ENCODE peak calls at places on chromosomes 1 and 21, in four cellular contexts. X is SJSA1, P is esophagus squamous epithelium, Y is PC-9. I is an unnamed sample. For H3K4me1, the result is how much of the 10 kb centered on the place peaks cover.

GRCh38 chr1:87937774-87938173 is 609.1 kb downstream of the LMO4 start:
- DNase-seq in X (no peak), P (no peak), Y (no peak), I (no peak)

GRCh38 chr1:14849038-14849437 is 250.6 kb downstream of the KAZN start:
- DNase-seq in X (no peak), P (no peak), Y (no peak), I (no peak)

GRCh38 chr21:17462276-17462981 is 50.4 kb upstream of the CXADR start:
- DNase-seq in X (no peak), P (no peak), Y (no peak), I (no peak)

GRCh38 chr21:36310016-36310415 is 10.0 kb upstream of the MORC3 start:
- DNase-seq in X (no peak), P (no peak), Y (no peak), I (no peak)

GRCh38 chr1:191888996-191889622 is 269.2 kb upstream of the RGS18 start:
- DNase-seq in X (no peak), P (no peak), Y (no peak), I (no peak)

GRCh38 chr21:38438476-38438893 is 59.8 kb downstream of the ERG start:
- DNase-seq in X (peak), P (no peak), Y (peak), I (no peak)

GRCh38 chr1:209808059-209808494 is 2.1 kb upstream of the IRF6 start:
- DNase-seq in X (peak), P (no peak), Y (peak), I (no peak)

GRCh38 chr1:157803851-157804250 is 16.1 kb downstream of the FCRL1 start:
- DNase-seq in X (no peak), P (no peak), Y (no peak), I (no peak)

GRCh38 chr1:178126790-178127189 is 32.9 kb downstream of the RASAL2 start:
- DNase-seq in X (peak), P (no peak), Y (peak), I (no peak)

GRCh38 chr1:202283379-202283844 is 58.3 kb downstream of the UBE2T start:
- DNase-seq in X (peak), P (no peak), Y (peak), I (no peak)

GRCh38 chr1:215059947-215060346 is 22.6 kb upstream of the KCNK2 start:
- DNase-seq in X (no peak), P (no peak), Y (no peak), I (no peak)

GRCh38 chr1:156346636-156347035 is 8.3 kb downstream of the TSACC start:
- DNase-seq in X (no peak), P (no peak), Y (no peak), I (no peak)

GRCh38 chr1:238409191-238409846 is 518.6 kb upstream of the ZP4 start:
- DNase-seq in X (peak), P (no peak), Y (no peak), I (no peak)

GRCh38 chr1:22285545-22286396 is 142.9 kb upstream of the WNT4 start:
- DNase-seq in X (no peak), P (no peak), Y (no peak), I (no peak)

GRCh38 chr1:95013948-95014574 is 58.7 kb downstream of the ALG14 start:
- DNase-seq in X (no peak), P (no peak), Y (no peak), I (no peak)

GRCh38 chr1:170402451-170403311 is 129.3 kb upstream of the GORAB start:
- DNase-seq in X (no peak), P (no peak), Y (no peak), I (no peak)

GRCh38 chr21:17988038-17988437 is 168.9 kb upstream of the C21orf91 start:
- DNase-seq in X (no peak), P (no peak), Y (no peak), I (no peak)

GRCh38 chr1:200610846-200611245 is 9.7 kb downstream of the KIF14 start:
- DNase-seq in X (no peak), P (no peak), Y (no peak), I (no peak)

GRCh38 chr21:19607983-19608668 is 1204.5 kb upstream of the TMPRSS15 start:
- DNase-seq in X (no peak), P (no peak), Y (no peak), I (no peak)

GRCh38 chr1:190754769-190755168 is 277.1 kb upstream of the BRINP3 start:
- DNase-seq in X (no peak), P (no peak), Y (no peak), I (no peak)

GRCh38 chr1:234725177-234726132 is 115.5 kb upstream of the IRF2BP2 start:
- DNase-seq in X (peak), P (no peak), Y (peak), I (no peak)

GRCh38 chr1:10530281-10530740 is 55.6 kb downstream of the PEX14 start:
- DNase-seq in X (peak), P (no peak), Y (peak), I (no peak)

GRCh38 chr1:31799196-31799894 is 16.5 kb downstream of the SPOCD1 start:
- DNase-seq in X (no peak), P (no peak), Y (no peak), I (no peak)

GRCh38 chr1:235004840-235005391 is 123.7 kb downstream of the TOMM20 start:
- DNase-seq in X (no peak), P (no peak), Y (no peak), I (no peak)

GRCh38 chr1:152533327-152533938 is 19.2 kb downstream of the CRCT1 start:
- DNase-seq in X (peak), P (no peak), Y (peak), I (no peak)

GRCh38 chr1:55423376-55423775 is 208.2 kb upstream of the USP24 start:
- DNase-seq in X (no peak), P (no peak), Y (no peak), I (no peak)

GRCh38 chr1:43448955-43449707 is 4.6 kb downstream of the HYI start:
- DNase-seq in X (no peak), P (no peak), Y (no peak), I (no peak)

GRCh38 chr1:41158147-41158875 is 83.8 kb downstream of the SCMH1 start:
- DNase-seq in X (no peak), P (no peak), Y (no peak), I (no peak)

GRCh38 chr1:46393510-46393909 is 607 bp upstream of the FAAH start:
- DNase-seq in X (no peak), P (no peak), Y (no peak), I (no peak)

GRCh38 chr1:109444376-109444775 is 18.1 kb upstream of the PSMA5 start:
- DNase-seq in X (no peak), P (no peak), Y (no peak), I (no peak)

GRCh38 chr21:37075214-37075770 is 2.2 kb downstream of the TTC3 start:
- DNase-seq in X (no peak), P (no peak), Y (no peak), I (no peak)

GRCh38 chr1:184158911-184159701 is 107.6 kb downstream of the TSEN15 start:
- DNase-seq in X (no peak), P (no peak), Y (no peak), I (no peak)

GRCh38 chr1:226886142-226886901 is 15.9 kb downstream of the PSEN2 start:
- DNase-seq in X (no peak), P (no peak), Y (no peak), I (no peak)

GRCh38 chr1:226887006-226887405 is 16.6 kb downstream of the PSEN2 start:
- DNase-seq in X (no peak), P (no peak), Y (no peak), I (no peak)

GRCh38 chr1:226883630-226884029 is 13.2 kb downstream of the PSEN2 start:
- DNase-seq in X (no peak), P (no peak), Y (no peak), I (no peak)

GRCh38 chr1:226884116-226884515 is 13.7 kb downstream of the PSEN2 start:
- DNase-seq in X (no peak), P (no peak), Y (no peak), I (no peak)

GRCh38 chr1:226884966-226885820 is 14.8 kb downstream of the PSEN2 start:
- DNase-seq in X (no peak), P (no peak), Y (no peak), I (no peak)
- H3K4me1 ChIP-seq in X (under half), P (under half), Y (under half), I (under half)

GRCh38 chr1:26531651-26532131 is 2.1 kb downstream of the RPS6KA1 start:
- DNase-seq in X (no peak), P (no peak), Y (peak), I (no peak)
- H3K4me3 ChIP-seq in X (no peak), P (peak), Y (peak), I (no peak)

GRCh38 chr1:6585841-6586240 is 6.0 kb downstream of the ZBTB48 start:
- DNase-seq in X (no peak), P (no peak), Y (no peak), I (no peak)
- H3K4me1 ChIP-seq in X (under half), P (under half), Y (under half), I (half or more)

GRCh38 chr1:37998913-37999433 is 6.3 kb downstream of the FHL3 start:
- DNase-seq in X (no peak), P (no peak), Y (no peak), I (no peak)
- H3K4me3 ChIP-seq in X (no peak), P (no peak), Y (no peak), I (peak)

GRCh38 chr1:155295183-155295941 is 5.9 kb downstream of the PKLR start:
- DNase-seq in X (no peak), P (no peak), Y (no peak), I (no peak)

GRCh38 chr1:155295942-155296267 is 5.3 kb downstream of the PKLR start:
- DNase-seq in X (no peak), P (no peak), Y (no peak), I (no peak)

GRCh38 chr1:155294520-155295182 is 6.6 kb downstream of the PKLR start:
- DNase-seq in X (no peak), P (no peak), Y (no peak), I (no peak)

GRCh38 chr1:155296660-155297059 is 4.6 kb downstream of the PKLR start:
- DNase-seq in X (no peak), P (no peak), Y (no peak), I (no peak)

GRCh38 chr1:155293086-155293749 is 8.0 kb downstream of the PKLR start:
- DNase-seq in X (no peak), P (no peak), Y (no peak), I (no peak)
- H3K4me1 ChIP-seq in X (under half), P (under half), Y (under half), I (under half)

GRCh38 chr1:910311-910880 is 13.3 kb upstream of the SAMD11 start:
- DNase-seq in X (peak), P (no peak), Y (no peak), I (no peak)
- H3K4me3 ChIP-seq in X (no peak), P (peak), Y (no peak), I (peak)

GRCh38 chr1:25805863-25806225 is 5.9 kb downstream of the SELENON start:
- DNase-seq in X (no peak), P (no peak), Y (no peak), I (peak)
- H3K4me1 ChIP-seq in X (under half), P (under half), Y (under half), I (half or more)

DNA sequence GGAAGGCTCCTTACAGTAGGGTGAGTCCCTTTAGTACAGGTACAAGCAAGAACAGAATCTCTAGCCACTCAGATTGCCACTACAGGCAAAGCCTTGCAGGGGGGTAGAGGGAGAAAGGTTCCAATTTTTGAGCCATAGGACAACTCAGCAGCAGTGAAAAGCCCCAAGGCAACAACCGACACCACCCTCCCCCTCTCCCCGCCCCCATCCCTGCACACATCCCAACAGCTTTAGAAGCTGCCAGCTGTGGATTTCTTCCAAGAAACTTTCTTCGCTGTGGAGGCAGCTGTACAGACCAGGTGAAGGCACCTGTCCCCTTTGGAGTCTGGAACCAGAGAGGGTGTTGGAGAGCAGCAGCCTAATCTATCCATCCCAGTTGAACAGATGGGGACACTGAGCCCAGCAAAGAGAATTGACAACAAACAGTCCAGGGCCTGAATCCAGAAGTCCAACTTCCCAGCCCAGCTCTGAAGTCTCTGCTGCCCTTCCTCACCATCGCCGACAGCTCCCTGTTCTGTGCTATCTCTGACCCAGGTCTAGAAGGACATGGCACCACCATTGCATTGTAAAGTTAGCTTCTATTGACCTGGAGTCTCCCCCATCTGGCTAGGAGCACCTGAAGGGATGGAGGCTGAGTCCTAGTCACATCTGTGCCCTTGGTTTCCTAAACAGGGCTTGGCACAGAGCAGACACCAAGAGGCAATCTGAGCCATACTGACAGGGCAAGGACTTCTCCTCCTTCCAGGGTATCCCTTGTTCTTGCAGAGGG is 2.2 kb downstream of the TENT5B start:
- DNase-seq in X (no peak), P (no peak), Y (no peak), I (no peak)
- H3K4me3 ChIP-seq in X (no peak), P (peak), Y (no peak), I (peak)

GRCh38 chr1:197462539-197462938 is 194.5 kb downstream of the CRB1 start:
- DNase-seq in X (no peak), P (no peak), Y (no peak), I (no peak)
- H3K4me1 ChIP-seq in X (under half), P (under half), Y (under half), I (under half)

I was measured in thoracic aorta.